ENCODE peak calls at places on chromosomes 4 and X, in seven cellular contexts. P, Y, J, V, L, R and A are unnamed samples.

GRCh38 chrX:63424063-63424462 is 72.9 kb upstream of the SPIN4 start:
- DNase-seq in J (no peak), L (peak), V (no peak), R (no peak), Y (no peak), P (no peak), A (no peak)

GRCh38 chr4:128322311-128322710 is 34.7 kb upstream of the PGRMC2 start:
- DNase-seq in V (no peak), P (no peak), Y (no peak), L (peak), R (no peak), J (no peak), A (no peak)

GRCh38 chr4:168197926-168198325 is 105.6 kb downstream of the ANXA10 start:
- DNase-seq in Y (no peak), V (no peak), R (no peak), L (no peak), J (no peak), P (no peak), A (no peak)

GRCh38 chr4:77817304-77818076 is 1.7 kb downstream of the CNOT6L start:
- DNase-seq in Y (no peak), J (no peak), R (peak), L (no peak), V (no peak), P (no peak), A (no peak)

GRCh38 chrX:154368630-154369452 is 5.6 kb downstream of the FLNA start:
- DNase-seq in V (peak), Y (peak), P (peak), R (peak), J (peak), L (peak), A (peak)

GRCh38 chrX:40132751-40133150 is 35.0 kb upstream of the BCOR start:
- DNase-seq in R (no peak), Y (peak), L (peak), J (no peak), P (no peak), V (peak), A (no peak)

GRCh38 chrX:128781506-128781905 is 729.3 kb upstream of the ACTRT1 start:
- DNase-seq in R (peak), P (peak), Y (no peak), J (no peak), V (no peak), L (peak), A (no peak)

GRCh38 chr4:139440971-139441370 is 12.9 kb upstream of the RAB33B start:
- DNase-seq in L (no peak), R (no peak), P (no peak), Y (no peak), V (no peak), J (no peak), A (no peak)

GRCh38 chr4:26859762-26860156 is 882 bp upstream of the STIM2 start:
- DNase-seq in V (no peak), P (no peak), Y (no peak), L (peak), J (no peak), R (peak), A (no peak)

GRCh38 chrX:133444952-133445831 is 29.9 kb upstream of the GPC4 start:
- DNase-seq in J (no peak), V (no peak), L (peak), P (no peak), R (peak), Y (no peak), A (no peak)

GRCh38 chr4:188714907-188715306 is 575.7 kb downstream of the TRIML1 start:
- DNase-seq in R (no peak), J (no peak), Y (no peak), P (no peak), L (peak), V (no peak), A (no peak)

GRCh38 chrX:13265549-13266132 is 54.2 kb downstream of the ATXN3L start:
- DNase-seq in Y (no peak), P (no peak), L (peak), V (no peak), J (no peak), R (peak), A (no peak)

GRCh38 chrX:154432210-154432609 is 3.7 kb downstream of the ATP6AP1 start:
- DNase-seq in Y (no peak), J (no peak), P (no peak), V (no peak), R (no peak), L (no peak), A (no peak)

GRCh38 chr4:17280266-17280665 is 231.6 kb downstream of the QDPR start:
- DNase-seq in L (no peak), Y (no peak), V (no peak), J (no peak), P (no peak), R (peak), A (no peak)

GRCh38 chrX:132488819-132489255 is at the start of gene MBNL3:
- DNase-seq in R (peak), P (peak), J (peak), L (peak), V (peak), Y (peak), A (no peak)

GRCh38 chr4:184343400-184344177 is 125.9 kb upstream of the ENPP6 start:
- DNase-seq in Y (peak), R (peak), P (peak), V (peak), L (peak), J (peak), A (no peak)

GRCh38 chrX:2610246-2611170 is 80.6 kb upstream of the CD99 start:
- DNase-seq in Y (no peak), V (no peak), P (no peak), J (no peak), L (peak), R (peak), A (no peak)

GRCh38 chr4:8353912-8354453 is 84.4 kb downstream of the HTRA3 start:
- DNase-seq in Y (no peak), L (peak), V (no peak), J (no peak), R (no peak), P (no peak), A (no peak)

GRCh38 chr4:19472669-19473068 is 779.0 kb upstream of the SLIT2 start:
- DNase-seq in J (no peak), P (no peak), Y (no peak), L (peak), V (no peak), R (no peak), A (no peak)